ENCODE peak calls at places on chromosomes 12 and 14, in ten cellular contexts. Z is effector CD4-positive, alpha-beta T cell; O is cardiac fibroblast; P is EL; M is left ventricle myocardium superior; Q is NCI-H460; D is testis; I is activated T-cell treated with anti-CD3 and anti-CD28 coated beads, Interleukin-2, amount 50 U/mL, for 4 hours; N is EH; H is CD8-positive, alpha-beta memory T cell. C is an unnamed sample.

GRCh38 chr12:69655616-69656336 is 43.3 kb downstream of the BEST3 start:
- DNase-seq in Z (no peak), O (peak), P (peak), M (no peak), Q (no peak), D (no peak), I (no peak), N (peak), H (no peak), C (peak)

GRCh38 chr14:91396959-91397815 is 20.4 kb downstream of the CCDC88C start:
- DNase-seq in Z (peak), O (no peak), P (no peak), M (no peak), Q (no peak), D (no peak), I (peak), N (no peak), H (peak), C (no peak)

GRCh38 chr14:60266021-60266937 is 17.3 kb downstream of the PPM1A start:
- DNase-seq in Z (no peak), O (peak), P (peak), M (no peak), Q (no peak), D (peak), I (no peak), N (peak), H (no peak), C (no peak)

GRCh38 chr12:22477166-22477893 is 67.0 kb downstream of the C2CD5 start:
- DNase-seq in Z (no peak), O (peak), P (peak), M (no peak), Q (no peak), D (no peak), I (no peak), N (peak), H (no peak), C (no peak)

GRCh38 chr12:132385923-132386751 is 56.7 kb upstream of the GALNT9 start:
- DNase-seq in Z (no peak), O (no peak), P (no peak), M (no peak), Q (no peak), D (no peak), I (no peak), N (no peak), H (no peak), C (no peak)

GRCh38 chr14:22268875-22269274 is 320.1 kb downstream of the DAD1 start:
- DNase-seq in Z (no peak), O (peak), P (peak), M (no peak), Q (peak), D (no peak), I (no peak), N (peak), H (no peak), C (no peak)

GRCh38 chr12:120075034-120075616 is 41.4 kb downstream of the RAB35 start:
- DNase-seq in Z (no peak), O (no peak), P (no peak), M (no peak), Q (no peak), D (no peak), I (no peak), N (no peak), H (no peak), C (peak)

GRCh38 chr14:68677901-68678300 is 115.0 kb downstream of the ZFP36L1 start:
- DNase-seq in Z (no peak), O (no peak), P (no peak), M (no peak), Q (no peak), D (no peak), I (no peak), N (no peak), H (no peak), C (no peak)

GRCh38 chr14:105165134-105165704 is 3.4 kb downstream of the JAG2 start:
- DNase-seq in Z (no peak), O (no peak), P (no peak), M (no peak), Q (no peak), D (no peak), I (no peak), N (no peak), H (no peak), C (no peak)

GRCh38 chr12:49750027-49750977 is 8.9 kb downstream of the TMBIM6 start:
- DNase-seq in Z (no peak), O (peak), P (peak), M (no peak), Q (peak), D (no peak), I (peak), N (peak), H (peak), C (no peak)

GRCh38 chr12:49219417-49220026 is 30.6 kb upstream of the TUBA1A start:
- DNase-seq in Z (no peak), O (no peak), P (no peak), M (no peak), Q (no peak), D (no peak), I (no peak), N (no peak), H (no peak), C (no peak)

GRCh38 chr14:23562822-23563472 is 4.6 kb downstream of the AP1G2 start:
- DNase-seq in Z (peak), O (peak), P (peak), M (no peak), Q (no peak), D (peak), I (peak), N (peak), H (peak), C (peak)

GRCh38 chr14:104512061-104512460 is 67.5 kb upstream of the C14orf180 start:
- DNase-seq in Z (no peak), O (no peak), P (no peak), M (no peak), Q (no peak), D (no peak), I (no peak), N (no peak), H (no peak), C (no peak)

GRCh38 chr12:48532601-48533000 is 7.2 kb downstream of the OR8S1 start:
- DNase-seq in Z (no peak), O (no peak), P (no peak), M (no peak), Q (no peak), D (no peak), I (no peak), N (no peak), H (peak), C (no peak)

GRCh38 chr12:109488051-109488665 is 10.7 kb downstream of the UBE3B start:
- DNase-seq in Z (no peak), O (no peak), P (no peak), M (no peak), Q (no peak), D (no peak), I (no peak), N (no peak), H (no peak), C (no peak)

GRCh38 chr14:105299654-105300541 is 903 bp downstream of the BRF1 start:
- DNase-seq in Z (no peak), O (no peak), P (peak), M (no peak), Q (no peak), D (peak), I (no peak), N (peak), H (peak), C (no peak)

GRCh38 chr14:49691031-49691430 is 1.9 kb upstream of the KLHDC1 start:
- DNase-seq in Z (no peak), O (no peak), P (no peak), M (no peak), Q (no peak), D (no peak), I (no peak), N (no peak), H (no peak), C (no peak)

GRCh38 chr14:29749327-29749726 is 178.3 kb downstream of the PRKD1 start:
- DNase-seq in Z (no peak), O (peak), P (peak), M (no peak), Q (peak), D (no peak), I (no peak), N (peak), H (no peak), C (peak)

GRCh38 chr14:99718031-99718810 is 34.1 kb downstream of the CYP46A1 start:
- DNase-seq in Z (no peak), O (no peak), P (no peak), M (no peak), Q (no peak), D (no peak), I (no peak), N (no peak), H (no peak), C (peak)

GRCh38 chr14:64879635-64880381 is at the start of gene SPTB:
- DNase-seq in Z (peak), O (no peak), P (peak), M (peak), Q (no peak), D (peak), I (peak), N (peak), H (peak), C (peak)

GRCh38 chr12:21989819-21990412 is 48.7 kb upstream of the ABCC9 start:
- DNase-seq in Z (no peak), O (peak), P (peak), M (no peak), Q (peak), D (no peak), I (no peak), N (peak), H (no peak), C (no peak)